ENCODE peak calls at places on chromosomes 7 and 10, in six cellular contexts. One of them, this sample, is unnamed.

GRCh38 chr10:130686680-130687300 is 550.6 kb downstream of the GLRX3 start:
- DNase-seq in fibroblast of gingiva: no peak
- DNase-seq in HFFc6: no peak
- DNase-seq in foreskin fibroblast: no peak
- DNase-seq in substantia nigra: no peak
- DNase-seq in SW480: peak; percentile 64
- DNase-seq in this sample: no peak

GRCh38 chr10:123222832-123223231 is 68.6 kb downstream of the BUB3 start:
- DNase-seq in SW480: no peak
- DNase-seq in substantia nigra: no peak
- DNase-seq in HFFc6: no peak
- DNase-seq in foreskin fibroblast: no peak
- DNase-seq in fibroblast of gingiva: no peak
- DNase-seq in this sample: no peak

GRCh38 chr10:47379445-47379785 is 4.7 kb downstream of the ZNF488 start:
- DNase-seq in fibroblast of gingiva: no peak
- DNase-seq in SW480: no peak
- DNase-seq in foreskin fibroblast: no peak
- DNase-seq in substantia nigra: no peak
- DNase-seq in HFFc6: no peak
- DNase-seq in this sample: peak; percentile 20

GRCh38 chr10:7523656-7524055 is 112.8 kb upstream of the SFMBT2 start:
- DNase-seq in HFFc6: no peak
- DNase-seq in SW480: no peak
- DNase-seq in fibroblast of gingiva: no peak
- DNase-seq in substantia nigra: no peak
- DNase-seq in foreskin fibroblast: no peak
- DNase-seq in this sample: no peak

GRCh38 chr7:140605337-140605736 is 35.3 kb downstream of the DENND2A start:
- DNase-seq in SW480: no peak
- DNase-seq in foreskin fibroblast: peak; percentile 85
- DNase-seq in substantia nigra: no peak
- DNase-seq in fibroblast of gingiva: peak; percentile 70
- DNase-seq in HFFc6: peak; percentile 89
- DNase-seq in this sample: no peak

GRCh38 chr7:149849174-149849573 is 11.0 kb downstream of the ZNF862 start:
- DNase-seq in foreskin fibroblast: no peak
- DNase-seq in HFFc6: no peak
- DNase-seq in fibroblast of gingiva: no peak
- DNase-seq in SW480: no peak
- DNase-seq in substantia nigra: no peak
- DNase-seq in this sample: no peak

GRCh38 chr7:141220263-141220662 is 146.4 kb downstream of the TMEM178B start:
- DNase-seq in SW480: no peak
- DNase-seq in substantia nigra: no peak
- DNase-seq in fibroblast of gingiva: no peak
- DNase-seq in foreskin fibroblast: no peak
- DNase-seq in HFFc6: no peak
- DNase-seq in this sample: peak; percentile 72

GRCh38 chr10:51763746-51764145 is 64.4 kb upstream of the CSTF2T start:
- DNase-seq in fibroblast of gingiva: no peak
- DNase-seq in SW480: no peak
- DNase-seq in foreskin fibroblast: no peak
- DNase-seq in substantia nigra: no peak
- DNase-seq in HFFc6: no peak
- DNase-seq in this sample: no peak

GRCh38 chr10:30581779-30582380 is 47.7 kb downstream of the LYZL2 start:
- DNase-seq in foreskin fibroblast: peak; percentile 80
- DNase-seq in HFFc6: peak; percentile 30
- DNase-seq in substantia nigra: no peak
- DNase-seq in SW480: peak; percentile 46
- DNase-seq in fibroblast of gingiva: peak; percentile 44
- DNase-seq in this sample: peak; percentile 64

GRCh38 chr10:6840766-6841165 is 260.7 kb upstream of the PRKCQ start:
- DNase-seq in HFFc6: no peak
- DNase-seq in fibroblast of gingiva: peak; percentile 83
- DNase-seq in substantia nigra: no peak
- DNase-seq in SW480: no peak
- DNase-seq in foreskin fibroblast: peak; percentile 91
- DNase-seq in this sample: no peak

GRCh38 chr7:5001003-5001402 is 42.0 kb upstream of the MMD2 start:
- DNase-seq in fibroblast of gingiva: no peak
- DNase-seq in HFFc6: no peak
- DNase-seq in foreskin fibroblast: no peak
- DNase-seq in SW480: no peak
- DNase-seq in substantia nigra: no peak
- DNase-seq in this sample: no peak

GRCh38 chr7:13577566-13578145 is 411.8 kb downstream of the ETV1 start:
- DNase-seq in HFFc6: no peak
- DNase-seq in SW480: no peak
- DNase-seq in foreskin fibroblast: no peak
- DNase-seq in substantia nigra: no peak
- DNase-seq in fibroblast of gingiva: no peak
- DNase-seq in this sample: no peak

GRCh38 chr10:124562425-124563060 is 100.9 kb downstream of the LHPP start:
- DNase-seq in substantia nigra: no peak
- DNase-seq in SW480: no peak
- DNase-seq in foreskin fibroblast: peak; percentile 36
- DNase-seq in fibroblast of gingiva: no peak
- DNase-seq in HFFc6: peak; percentile 13
- DNase-seq in this sample: no peak

GRCh38 chr7:39184387-39184786 is 206.7 kb downstream of the POU6F2 start:
- DNase-seq in foreskin fibroblast: no peak
- DNase-seq in SW480: peak; percentile 43
- DNase-seq in HFFc6: no peak
- DNase-seq in substantia nigra: no peak
- DNase-seq in fibroblast of gingiva: no peak
- DNase-seq in this sample: peak; percentile 55

GRCh38 chr10:6089334-6090219 is 743 bp downstream of the RBM17 start:
- DNase-seq in HFFc6: peak; percentile 19
- DNase-seq in SW480: peak; percentile 26
- DNase-seq in fibroblast of gingiva: no peak
- DNase-seq in substantia nigra: no peak
- DNase-seq in foreskin fibroblast: peak; percentile 50
- DNase-seq in this sample: no peak

GRCh38 chr7:81158189-81158588 is 239.3 kb upstream of the SEMA3C start:
- DNase-seq in SW480: no peak
- DNase-seq in foreskin fibroblast: no peak
- DNase-seq in HFFc6: no peak
- DNase-seq in fibroblast of gingiva: no peak
- DNase-seq in substantia nigra: no peak
- DNase-seq in this sample: no peak

GRCh38 chr7:130943981-130944380 is 210.0 kb upstream of the KLF14 start:
- DNase-seq in HFFc6: no peak
- DNase-seq in SW480: no peak
- DNase-seq in substantia nigra: no peak
- DNase-seq in foreskin fibroblast: no peak
- DNase-seq in fibroblast of gingiva: no peak
- DNase-seq in this sample: no peak

This sample was measured in D341Med.